ENCODE peak calls at places on chromosomes 11 and 22, in ten cellular contexts. Y is AG04450, F is uterus, T is lower lobe of right lung, X is heart right ventricle, M is colonic mucosa, I is astrocyte of the spinal cord, Z is spleen, B is neural progenitor cell, J is heart left ventricle. K is an unnamed sample.

GRCh38 chr11:26949846-26950245 is 44.1 kb upstream of the FIBIN start:
- DNase-seq in M (no peak), T (no peak), B (no peak), Z (no peak), J (no peak), F (no peak), Y (no peak), I (no peak), X (no peak), K (no peak)

GRCh38 chr11:1237851-1238250 is 15.0 kb downstream of the MUC5B start:
- DNase-seq in F (no peak), T (no peak), I (no peak), J (no peak), B (no peak), X (no peak), Y (no peak), Z (no peak), M (no peak), K (no peak)

GRCh38 chr11:71065794-71066193 is 186.6 kb downstream of the SHANK2 start:
- DNase-seq in X (no peak), I (no peak), J (no peak), F (no peak), Y (no peak), M (no peak), B (no peak), Z (no peak), T (no peak), K (no peak)

GRCh38 chr11:95230054-95231034 is 658 bp downstream of the SESN3 start:
- DNase-seq in J (peak), T (no peak), I (peak), B (peak), Z (no peak), X (peak), Y (no peak), F (peak), M (peak), K (no peak)

GRCh38 chr11:1763336-1763795 is 361 bp downstream of the CTSD start:
- DNase-seq in M (no peak), I (no peak), X (no peak), J (no peak), T (no peak), Y (no peak), B (no peak), Z (no peak), F (no peak), K (no peak)

GRCh38 chr11:45622861-45623260 is 42.6 kb downstream of the CHST1 start:
- DNase-seq in X (no peak), Z (no peak), J (no peak), B (no peak), T (no peak), F (no peak), M (no peak), I (no peak), Y (no peak), K (no peak)

GRCh38 chr22:50190182-50190951 is 4.7 kb downstream of the TRABD start:
- DNase-seq in T (peak), J (peak), B (peak), X (peak), M (peak), Y (no peak), F (peak), I (peak), Z (peak), K (peak)

GRCh38 chr22:39303358-39303757 is 16.1 kb downstream of the RPL3 start:
- DNase-seq in I (no peak), X (no peak), T (no peak), J (no peak), Y (no peak), F (no peak), Z (no peak), M (no peak), B (no peak), K (no peak)

GRCh38 chr22:44193537-44193896 is 12.8 kb downstream of the PARVG start:
- DNase-seq in Y (no peak), I (no peak), F (no peak), B (no peak), T (no peak), M (no peak), J (no peak), Z (no peak), X (no peak), K (no peak)

GRCh38 chr11:111465400-111465799 is 46.8 kb downstream of the BTG4 start:
- DNase-seq in T (no peak), Z (no peak), F (no peak), X (no peak), M (no peak), I (peak), B (no peak), Y (no peak), J (no peak), K (no peak)

DNA sequence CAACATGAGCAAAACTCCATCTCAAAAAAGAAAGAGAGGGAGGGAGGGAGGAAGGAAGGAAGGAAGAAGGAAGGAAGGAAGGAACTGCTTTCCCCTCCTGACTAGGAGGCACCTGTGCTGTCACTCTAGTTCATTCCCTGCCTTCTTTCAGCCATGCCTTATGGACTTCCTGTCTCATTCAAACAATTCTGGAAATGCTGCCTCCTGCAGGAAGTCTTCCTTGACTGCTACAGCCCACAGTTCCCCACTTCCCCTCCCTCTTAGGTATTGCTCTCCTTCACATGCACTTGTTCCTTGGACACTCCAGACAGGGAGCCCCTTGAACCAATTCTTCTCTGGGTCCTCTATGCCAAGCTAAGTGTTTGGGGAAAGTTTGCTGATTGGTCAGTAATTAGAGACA is 31.6 kb upstream of the WNT11 start:
- DNase-seq in M (peak), F (no peak), Y (no peak), J (no peak), I (no peak), B (peak), X (no peak), T (no peak), Z (no peak), K (no peak)
- TF ChIP-seq CTCF in M (no peak), F (no peak), Y (peak), J (no peak), I (peak), B (peak), X (no peak), T (peak), Z (no peak), K (peak)

DNA sequence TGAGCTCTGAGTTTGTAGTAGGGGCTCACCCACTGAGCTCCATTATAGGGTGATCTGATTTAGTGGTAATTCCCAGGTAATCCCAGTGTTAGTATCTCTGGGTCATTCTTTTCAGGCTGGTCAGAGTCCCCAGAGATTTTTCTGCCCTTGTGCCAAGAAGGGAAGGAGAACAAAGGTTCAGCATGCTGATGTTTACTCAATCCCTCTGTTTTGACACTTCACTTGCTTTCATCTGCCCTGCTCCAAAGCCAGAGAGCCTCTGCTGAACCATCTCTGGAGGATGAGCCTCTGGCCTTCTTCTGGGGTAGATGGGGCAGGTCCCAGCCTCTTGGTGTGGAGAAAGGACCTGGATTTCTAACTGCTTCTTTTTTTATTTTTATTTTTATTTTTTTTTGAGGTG is 10.2 kb downstream of the UPB1 start:
- DNase-seq in T (no peak), J (no peak), Z (no peak), F (no peak), I (no peak), M (no peak), Y (no peak), X (no peak), B (no peak), K (no peak)
- H3K4me3 ChIP-seq in T (no peak), J (no peak), Z (no peak), F (no peak), I (no peak), M (no peak), Y (no peak), X (no peak), B (no peak), K (no peak)

DNA sequence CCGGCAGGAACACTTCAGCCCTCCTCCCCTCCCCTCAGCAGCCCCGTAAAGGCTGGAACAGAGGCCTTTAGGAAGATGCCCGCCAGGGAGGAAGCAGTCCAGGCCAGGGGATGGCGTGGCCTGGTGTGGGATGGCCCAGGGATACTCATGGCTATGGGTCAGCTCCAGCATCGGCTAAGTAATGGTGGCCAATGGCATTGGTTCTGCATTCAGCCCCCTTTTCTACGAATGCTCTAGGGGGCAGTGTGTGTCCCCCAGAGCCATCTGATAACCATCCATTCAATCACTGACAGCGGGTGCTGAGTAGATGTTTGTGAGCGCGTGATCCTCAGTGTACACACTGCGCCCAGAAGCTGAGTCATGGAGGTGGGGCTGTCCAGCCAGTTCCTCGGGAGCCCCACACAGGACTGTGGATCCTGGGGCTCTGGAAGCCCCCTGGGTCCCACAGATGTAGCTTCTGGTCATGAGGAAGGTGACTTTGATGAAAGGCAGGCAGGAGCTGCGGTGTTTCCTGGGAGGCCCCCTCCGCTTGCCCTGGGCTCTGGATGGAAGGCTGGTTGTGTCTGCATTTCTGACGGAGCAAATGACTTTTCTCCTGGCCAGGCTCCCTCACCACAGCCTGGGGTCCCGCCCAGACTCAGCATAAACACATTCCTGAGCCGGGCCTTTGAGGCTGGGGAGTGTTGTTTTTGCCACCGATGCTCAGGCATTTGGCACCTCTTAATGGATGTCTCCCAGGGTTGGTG is 46.5 kb downstream of the FBLN1 start:
- DNase-seq in X (no peak), I (peak), F (peak), T (no peak), Y (peak), J (no peak), B (peak), M (peak), Z (no peak), K (no peak)
- TF ChIP-seq CTCF in X (no peak), I (peak), F (peak), T (peak), Y (peak), J (no peak), B (peak), M (no peak), Z (no peak), K (peak)

GRCh38 chr22:29082826-29083545 is 10.2 kb downstream of the KREMEN1 start:
- DNase-seq in F (no peak), T (no peak), J (no peak), Z (no peak), I (no peak), B (no peak), Y (no peak), X (no peak), M (no peak), K (no peak)

GRCh38 chr22:29079218-29079901 is 6.5 kb downstream of the KREMEN1 start:
- DNase-seq in X (no peak), Y (no peak), Z (no peak), T (no peak), M (peak), B (no peak), I (peak), J (no peak), F (no peak), K (peak)

GRCh38 chr22:29080061-29080975 is 7.5 kb downstream of the KREMEN1 start:
- DNase-seq in J (no peak), T (no peak), I (no peak), F (no peak), Z (no peak), X (no peak), Y (no peak), M (no peak), B (no peak), K (no peak)

GRCh38 chr22:29081499-29082236 is 8.8 kb downstream of the KREMEN1 start:
- DNase-seq in F (no peak), I (no peak), T (no peak), J (no peak), Z (no peak), Y (no peak), B (no peak), M (no peak), X (peak), K (no peak)

GRCh38 chr22:29083576-29084566 is 11.0 kb downstream of the KREMEN1 start:
- DNase-seq in Z (peak), Y (no peak), M (no peak), T (peak), X (no peak), F (no peak), I (no peak), B (no peak), J (no peak), K (no peak)
- H3K4me3 ChIP-seq in Z (no peak), Y (no peak), M (no peak), T (no peak), X (no peak), F (no peak), I (no peak), B (no peak), J (no peak), K (no peak)

GRCh38 chr11:119684361-119685072 is 44.5 kb downstream of the NECTIN1 start:
- DNase-seq in J (no peak), Y (peak), M (no peak), T (no peak), F (no peak), X (no peak), Z (no peak), B (no peak), I (peak), K (no peak)

GRCh38 chr11:119680899-119681370 is 48.1 kb downstream of the NECTIN1 start:
- DNase-seq in T (no peak), Y (no peak), F (no peak), B (no peak), X (peak), Z (no peak), J (peak), M (no peak), I (no peak), K (no peak)

GRCh38 chr11:119683783-119684182 is 45.2 kb downstream of the NECTIN1 start:
- DNase-seq in T (no peak), Z (no peak), J (no peak), I (no peak), M (no peak), Y (no peak), B (peak), X (no peak), F (no peak), K (no peak)

GRCh38 chr11:119678351-119678750 is 50.6 kb downstream of the NECTIN1 start:
- DNase-seq in Z (no peak), F (no peak), T (no peak), M (no peak), X (no peak), J (no peak), Y (no peak), I (no peak), B (no peak), K (no peak)

DNA sequence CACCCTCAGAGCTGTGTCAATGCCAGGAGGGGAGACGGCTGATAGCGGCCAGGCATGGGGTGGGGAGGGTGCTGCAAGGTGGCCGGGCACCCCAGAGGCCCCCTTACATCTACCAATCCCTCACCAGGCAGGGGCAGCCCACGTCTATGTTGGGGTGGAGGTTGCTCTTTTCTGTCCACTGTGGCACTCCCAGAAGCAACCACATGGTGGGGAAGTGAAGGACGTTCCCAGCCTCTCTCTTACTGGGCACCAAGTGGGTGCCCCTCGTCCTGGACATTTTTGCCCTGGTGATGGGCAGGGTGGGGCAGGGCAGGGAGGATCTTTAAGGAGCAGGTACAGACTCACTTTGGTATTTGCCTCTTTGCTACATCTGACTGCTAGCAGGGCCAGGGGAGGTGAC is 47.5 kb downstream of the NECTIN1 start:
- DNase-seq in I (no peak), M (no peak), X (no peak), T (no peak), Y (no peak), B (no peak), F (no peak), Z (no peak), J (no peak), K (no peak)
- TF ChIP-seq CTCF in I (peak), M (no peak), X (peak), T (no peak), Y (no peak), B (peak), F (no peak), Z (no peak), J (peak), K (peak)

K was measured in retinal pigment epithelial cell.